ENCODE peak calls at places on chromosomes 4 and X, in ten cellular contexts. One of them, this sample, is unnamed.

GRCh38 chr4:165873298-165874071 is 448 bp downstream of the TLL1 start:
- DNase-seq in stimulated activated CD4-positive, alpha-beta T cell treated with anti-CD3 and anti-CD28 coated beads, Interleukin-15, amount 100 ng/mL, for 48 hours: no peak
- DNase-seq in pons: no peak
- DNase-seq in EL: peak
- DNase-seq in sciatic nerve: peak
- DNase-seq in HS-27A: no peak
- DNase-seq in DMS153: no peak
- DNase-seq in activated CD8-positive, alpha-beta T cell treated with anti-CD3 and anti-CD28 coated beads for 36 hours: peak
- DNase-seq in G401: peak
- DNase-seq in T-cell: no peak
- DNase-seq in this sample: peak

GRCh38 chr4:148431401-148431800 is 10.8 kb downstream of the NR3C2 start:
- DNase-seq in stimulated activated CD4-positive, alpha-beta T cell treated with anti-CD3 and anti-CD28 coated beads, Interleukin-15, amount 100 ng/mL, for 48 hours: no peak
- DNase-seq in pons: no peak
- DNase-seq in EL: no peak
- DNase-seq in sciatic nerve: no peak
- DNase-seq in HS-27A: no peak
- DNase-seq in DMS153: no peak
- DNase-seq in activated CD8-positive, alpha-beta T cell treated with anti-CD3 and anti-CD28 coated beads for 36 hours: no peak
- DNase-seq in G401: no peak
- DNase-seq in T-cell: no peak
- DNase-seq in this sample: no peak

GRCh38 chr4:33107813-33108212 is 2387.6 kb downstream of the PCDH7 start:
- DNase-seq in stimulated activated CD4-positive, alpha-beta T cell treated with anti-CD3 and anti-CD28 coated beads, Interleukin-15, amount 100 ng/mL, for 48 hours: no peak
- DNase-seq in pons: no peak
- DNase-seq in EL: peak
- DNase-seq in sciatic nerve: no peak
- DNase-seq in HS-27A: no peak
- DNase-seq in DMS153: no peak
- DNase-seq in activated CD8-positive, alpha-beta T cell treated with anti-CD3 and anti-CD28 coated beads for 36 hours: no peak
- DNase-seq in G401: no peak
- DNase-seq in T-cell: no peak
- DNase-seq in this sample: no peak

GRCh38 chrX:2600564-2600963 is 90.5 kb upstream of the CD99 start:
- DNase-seq in stimulated activated CD4-positive, alpha-beta T cell treated with anti-CD3 and anti-CD28 coated beads, Interleukin-15, amount 100 ng/mL, for 48 hours: no peak
- DNase-seq in pons: no peak
- DNase-seq in EL: no peak
- DNase-seq in sciatic nerve: no peak
- DNase-seq in HS-27A: no peak
- DNase-seq in DMS153: no peak
- DNase-seq in activated CD8-positive, alpha-beta T cell treated with anti-CD3 and anti-CD28 coated beads for 36 hours: no peak
- DNase-seq in G401: no peak
- DNase-seq in T-cell: no peak
- DNase-seq in this sample: no peak

GRCh38 chr4:94669672-94670664 is 87.8 kb upstream of the BMPR1B start:
- DNase-seq in stimulated activated CD4-positive, alpha-beta T cell treated with anti-CD3 and anti-CD28 coated beads, Interleukin-15, amount 100 ng/mL, for 48 hours: no peak
- DNase-seq in pons: no peak
- DNase-seq in EL: no peak
- DNase-seq in sciatic nerve: no peak
- DNase-seq in HS-27A: no peak
- DNase-seq in DMS153: no peak
- DNase-seq in activated CD8-positive, alpha-beta T cell treated with anti-CD3 and anti-CD28 coated beads for 36 hours: no peak
- DNase-seq in G401: no peak
- DNase-seq in T-cell: no peak
- DNase-seq in this sample: no peak

GRCh38 chrX:45849261-45849660 is 648.6 kb upstream of the DIPK2B start:
- DNase-seq in stimulated activated CD4-positive, alpha-beta T cell treated with anti-CD3 and anti-CD28 coated beads, Interleukin-15, amount 100 ng/mL, for 48 hours: no peak
- DNase-seq in pons: peak
- DNase-seq in EL: peak
- DNase-seq in sciatic nerve: no peak
- DNase-seq in HS-27A: no peak
- DNase-seq in DMS153: peak
- DNase-seq in activated CD8-positive, alpha-beta T cell treated with anti-CD3 and anti-CD28 coated beads for 36 hours: peak
- DNase-seq in G401: peak
- DNase-seq in T-cell: no peak
- DNase-seq in this sample: no peak

GRCh38 chrX:2654436-2655340 is 36.4 kb upstream of the CD99 start:
- DNase-seq in stimulated activated CD4-positive, alpha-beta T cell treated with anti-CD3 and anti-CD28 coated beads, Interleukin-15, amount 100 ng/mL, for 48 hours: no peak
- DNase-seq in pons: no peak
- DNase-seq in EL: no peak
- DNase-seq in sciatic nerve: no peak
- DNase-seq in HS-27A: no peak
- DNase-seq in DMS153: no peak
- DNase-seq in activated CD8-positive, alpha-beta T cell treated with anti-CD3 and anti-CD28 coated beads for 36 hours: no peak
- DNase-seq in G401: no peak
- DNase-seq in T-cell: no peak
- DNase-seq in this sample: no peak

GRCh38 chr4:89949782-89950387 is 55.2 kb downstream of the MMRN1 start:
- DNase-seq in stimulated activated CD4-positive, alpha-beta T cell treated with anti-CD3 and anti-CD28 coated beads, Interleukin-15, amount 100 ng/mL, for 48 hours: no peak
- DNase-seq in pons: no peak
- DNase-seq in EL: no peak
- DNase-seq in sciatic nerve: no peak
- DNase-seq in HS-27A: no peak
- DNase-seq in DMS153: no peak
- DNase-seq in activated CD8-positive, alpha-beta T cell treated with anti-CD3 and anti-CD28 coated beads for 36 hours: no peak
- DNase-seq in G401: no peak
- DNase-seq in T-cell: no peak
- DNase-seq in this sample: no peak

GRCh38 chrX:64975491-64975890 is 759 bp downstream of the ZC4H2 start:
- DNase-seq in stimulated activated CD4-positive, alpha-beta T cell treated with anti-CD3 and anti-CD28 coated beads, Interleukin-15, amount 100 ng/mL, for 48 hours: no peak
- DNase-seq in pons: peak
- DNase-seq in EL: peak
- DNase-seq in sciatic nerve: no peak
- DNase-seq in HS-27A: no peak
- DNase-seq in DMS153: no peak
- DNase-seq in activated CD8-positive, alpha-beta T cell treated with anti-CD3 and anti-CD28 coated beads for 36 hours: peak
- DNase-seq in G401: peak
- DNase-seq in T-cell: peak
- DNase-seq in this sample: peak

GRCh38 chr4:53644607-53645006 is 53.3 kb upstream of the LNX1 start:
- DNase-seq in stimulated activated CD4-positive, alpha-beta T cell treated with anti-CD3 and anti-CD28 coated beads, Interleukin-15, amount 100 ng/mL, for 48 hours: no peak
- DNase-seq in pons: no peak
- DNase-seq in EL: no peak
- DNase-seq in sciatic nerve: no peak
- DNase-seq in HS-27A: no peak
- DNase-seq in DMS153: peak
- DNase-seq in activated CD8-positive, alpha-beta T cell treated with anti-CD3 and anti-CD28 coated beads for 36 hours: no peak
- DNase-seq in G401: peak
- DNase-seq in T-cell: no peak
- DNase-seq in this sample: no peak

GRCh38 chrX:151516538-151517187 is 46.8 kb upstream of the PASD1 start:
- DNase-seq in stimulated activated CD4-positive, alpha-beta T cell treated with anti-CD3 and anti-CD28 coated beads, Interleukin-15, amount 100 ng/mL, for 48 hours: no peak
- DNase-seq in pons: no peak
- DNase-seq in EL: no peak
- DNase-seq in sciatic nerve: no peak
- DNase-seq in HS-27A: no peak
- DNase-seq in DMS153: no peak
- DNase-seq in activated CD8-positive, alpha-beta T cell treated with anti-CD3 and anti-CD28 coated beads for 36 hours: no peak
- DNase-seq in G401: no peak
- DNase-seq in T-cell: no peak
- DNase-seq in this sample: no peak

GRCh38 chr4:76809594-76810305 is 88.2 kb downstream of the SOWAHB start:
- DNase-seq in stimulated activated CD4-positive, alpha-beta T cell treated with anti-CD3 and anti-CD28 coated beads, Interleukin-15, amount 100 ng/mL, for 48 hours: no peak
- DNase-seq in pons: no peak
- DNase-seq in EL: peak
- DNase-seq in sciatic nerve: no peak
- DNase-seq in HS-27A: no peak
- DNase-seq in DMS153: no peak
- DNase-seq in activated CD8-positive, alpha-beta T cell treated with anti-CD3 and anti-CD28 coated beads for 36 hours: no peak
- DNase-seq in G401: no peak
- DNase-seq in T-cell: no peak
- DNase-seq in this sample: no peak

GRCh38 chrX:129600981-129601424 is 53.8 kb downstream of the APLN start:
- DNase-seq in stimulated activated CD4-positive, alpha-beta T cell treated with anti-CD3 and anti-CD28 coated beads, Interleukin-15, amount 100 ng/mL, for 48 hours: no peak
- DNase-seq in pons: peak
- DNase-seq in EL: peak
- DNase-seq in sciatic nerve: peak
- DNase-seq in HS-27A: no peak
- DNase-seq in DMS153: no peak
- DNase-seq in activated CD8-positive, alpha-beta T cell treated with anti-CD3 and anti-CD28 coated beads for 36 hours: peak
- DNase-seq in G401: peak
- DNase-seq in T-cell: no peak
- DNase-seq in this sample: peak

GRCh38 chr4:57131849-57132745 is 21.9 kb upstream of the IGFBP7 start:
- DNase-seq in stimulated activated CD4-positive, alpha-beta T cell treated with anti-CD3 and anti-CD28 coated beads, Interleukin-15, amount 100 ng/mL, for 48 hours: no peak
- DNase-seq in pons: peak
- DNase-seq in EL: no peak
- DNase-seq in sciatic nerve: no peak
- DNase-seq in HS-27A: no peak
- DNase-seq in DMS153: no peak
- DNase-seq in activated CD8-positive, alpha-beta T cell treated with anti-CD3 and anti-CD28 coated beads for 36 hours: no peak
- DNase-seq in G401: peak
- DNase-seq in T-cell: no peak
- DNase-seq in this sample: peak

GRCh38 chr4:164807611-164808010 is 53.7 kb downstream of the SMIM31 start:
- DNase-seq in stimulated activated CD4-positive, alpha-beta T cell treated with anti-CD3 and anti-CD28 coated beads, Interleukin-15, amount 100 ng/mL, for 48 hours: no peak
- DNase-seq in pons: no peak
- DNase-seq in EL: no peak
- DNase-seq in sciatic nerve: no peak
- DNase-seq in HS-27A: peak
- DNase-seq in DMS153: no peak
- DNase-seq in activated CD8-positive, alpha-beta T cell treated with anti-CD3 and anti-CD28 coated beads for 36 hours: no peak
- DNase-seq in G401: no peak
- DNase-seq in T-cell: no peak
- DNase-seq in this sample: no peak

GRCh38 chr4:184506527-184507121 is 32.3 kb upstream of the IRF2 start:
- DNase-seq in stimulated activated CD4-positive, alpha-beta T cell treated with anti-CD3 and anti-CD28 coated beads, Interleukin-15, amount 100 ng/mL, for 48 hours: peak
- DNase-seq in pons: peak
- DNase-seq in EL: no peak
- DNase-seq in sciatic nerve: no peak
- DNase-seq in HS-27A: no peak
- DNase-seq in DMS153: no peak
- DNase-seq in activated CD8-positive, alpha-beta T cell treated with anti-CD3 and anti-CD28 coated beads for 36 hours: peak
- DNase-seq in G401: no peak
- DNase-seq in T-cell: peak
- DNase-seq in this sample: peak

GRCh38 chr4:94038195-94038594 is 169.5 kb upstream of the SMARCAD1 start:
- DNase-seq in stimulated activated CD4-positive, alpha-beta T cell treated with anti-CD3 and anti-CD28 coated beads, Interleukin-15, amount 100 ng/mL, for 48 hours: no peak
- DNase-seq in pons: no peak
- DNase-seq in EL: no peak
- DNase-seq in sciatic nerve: no peak
- DNase-seq in HS-27A: no peak
- DNase-seq in DMS153: no peak
- DNase-seq in activated CD8-positive, alpha-beta T cell treated with anti-CD3 and anti-CD28 coated beads for 36 hours: no peak
- DNase-seq in G401: no peak
- DNase-seq in T-cell: no peak
- DNase-seq in this sample: no peak

GRCh38 chrX:47193475-47194241 is at the start of gene UBA1:
- DNase-seq in stimulated activated CD4-positive, alpha-beta T cell treated with anti-CD3 and anti-CD28 coated beads, Interleukin-15, amount 100 ng/mL, for 48 hours: peak
- DNase-seq in pons: peak
- DNase-seq in EL: peak
- DNase-seq in sciatic nerve: peak
- DNase-seq in HS-27A: peak
- DNase-seq in DMS153: peak
- DNase-seq in activated CD8-positive, alpha-beta T cell treated with anti-CD3 and anti-CD28 coated beads for 36 hours: peak
- DNase-seq in G401: peak
- DNase-seq in T-cell: peak
- DNase-seq in this sample: peak

GRCh38 chr4:38819569-38819968 is 15.0 kb upstream of the TLR1 start:
- DNase-seq in stimulated activated CD4-positive, alpha-beta T cell treated with anti-CD3 and anti-CD28 coated beads, Interleukin-15, amount 100 ng/mL, for 48 hours: no peak
- DNase-seq in pons: no peak
- DNase-seq in EL: peak
- DNase-seq in sciatic nerve: no peak
- DNase-seq in HS-27A: no peak
- DNase-seq in DMS153: no peak
- DNase-seq in activated CD8-positive, alpha-beta T cell treated with anti-CD3 and anti-CD28 coated beads for 36 hours: no peak
- DNase-seq in G401: no peak
- DNase-seq in T-cell: no peak
- DNase-seq in this sample: no peak

GRCh38 chr4:102104278-102104677 is 241.0 kb downstream of the SLC39A8 start:
- DNase-seq in stimulated activated CD4-positive, alpha-beta T cell treated with anti-CD3 and anti-CD28 coated beads, Interleukin-15, amount 100 ng/mL, for 48 hours: no peak
- DNase-seq in pons: no peak
- DNase-seq in EL: no peak
- DNase-seq in sciatic nerve: no peak
- DNase-seq in HS-27A: no peak
- DNase-seq in DMS153: no peak
- DNase-seq in activated CD8-positive, alpha-beta T cell treated with anti-CD3 and anti-CD28 coated beads for 36 hours: no peak
- DNase-seq in G401: no peak
- DNase-seq in T-cell: no peak
- DNase-seq in this sample: no peak

GRCh38 chrX:17706676-17707075 is 30.6 kb upstream of the SCML1 start:
- DNase-seq in stimulated activated CD4-positive, alpha-beta T cell treated with anti-CD3 and anti-CD28 coated beads, Interleukin-15, amount 100 ng/mL, for 48 hours: no peak
- DNase-seq in pons: no peak
- DNase-seq in EL: peak
- DNase-seq in sciatic nerve: no peak
- DNase-seq in HS-27A: no peak
- DNase-seq in DMS153: no peak
- DNase-seq in activated CD8-positive, alpha-beta T cell treated with anti-CD3 and anti-CD28 coated beads for 36 hours: no peak
- DNase-seq in G401: no peak
- DNase-seq in T-cell: no peak
- DNase-seq in this sample: no peak